ENCODE peak calls at places on chromosomes 13 and 19, in four cellular contexts. R is stimulated activated CD8-positive, alpha-beta memory T cell treated with anti-CD3 and anti-CD28 coated beads, Interleukin-7, amount 100 ng/mL, for 1 hour; H is fibroblast of pulmonary artery; X is prostate gland. P is an unnamed sample.

GRCh38 chr19:33819875-33820781 is 23.5 kb downstream of the KCTD15 start:
- DNase-seq in R (no peak), X (peak; percentile 89), H (peak; percentile 88), P (peak; percentile 64)

GRCh38 chr19:48663667-48664066 is 9.2 kb downstream of the NTN5 start:
- DNase-seq in H (no peak), X (no peak), R (no peak), P (no peak)

GRCh38 chr13:48920730-48921129 is 55.0 kb upstream of the FNDC3A start:
- DNase-seq in X (no peak), H (no peak), R (no peak), P (no peak)

GRCh38 chr19:3276341-3276799 is 51.9 kb downstream of the CELF5 start:
- DNase-seq in H (no peak), R (no peak), X (peak; percentile 5), P (no peak)

GRCh38 chr13:27621366-27622101 is at the start of gene POLR1D:
- DNase-seq in H (peak; percentile 69), R (peak; percentile 64), X (peak; percentile 88), P (peak; percentile 74)

GRCh38 chr19:33530842-33531241 is 9.3 kb upstream of the PEPD start:
- DNase-seq in X (no peak), R (no peak), H (no peak), P (no peak)

GRCh38 chr19:23070353-23070781 is 46.5 kb upstream of the ZNF730 start:
- DNase-seq in X (no peak), R (no peak), H (peak; percentile 49), P (peak; percentile 43)

GRCh38 chr13:114234266-114234644 is 442 bp upstream of the CDC16 start:
- DNase-seq in X (no peak), H (no peak), R (no peak), P (no peak)

GRCh38 chr13:30052127-30052526 is 201.7 kb upstream of the UBL3 start:
- DNase-seq in H (peak; percentile 12), R (no peak), X (no peak), P (no peak)

GRCh38 chr19:51294211-51294976 is 17.1 kb upstream of the IGLON5 start:
- DNase-seq in H (no peak), R (no peak), X (no peak), P (no peak)

GRCh38 chr13:98576963-98577822 is at the start of gene STK24:
- DNase-seq in H (peak; percentile 78), X (peak; percentile 65), R (no peak), P (peak; percentile 78)

GRCh38 chr19:13935765-13936486 is 2.3 kb downstream of the PODNL1 start:
- DNase-seq in H (no peak), X (no peak), R (no peak), P (no peak)

GRCh38 chr13:74061939-74062595 is 72.1 kb downstream of the KLF12 start:
- DNase-seq in X (no peak), R (no peak), H (peak; percentile 66), P (peak; percentile 23)

GRCh38 chr19:38596057-38596981 is 21.4 kb downstream of the MAP4K1 start:
- DNase-seq in H (no peak), R (no peak), X (no peak), P (peak; percentile 20)

GRCh38 chr19:3770136-3771032 is 1.6 kb downstream of the RAX2 start:
- DNase-seq in R (no peak), X (no peak), H (no peak), P (no peak)

GRCh38 chr19:47650695-47651094 is 41.8 kb downstream of the BICRA start:
- DNase-seq in R (no peak), H (no peak), X (no peak), P (no peak)

GRCh38 chr13:50594276-50594970 is 249.1 kb downstream of the DLEU7 start:
- DNase-seq in R (no peak), H (no peak), X (no peak), P (no peak)

GRCh38 chr19:55487884-55488687 is at the start of gene SSC5D:
- DNase-seq in H (peak; percentile 62), R (no peak), X (no peak), P (no peak)

GRCh38 chr19:12665281-12665573 is 1.3 kb downstream of the MAN2B1 start:
- DNase-seq in R (no peak), H (no peak), X (no peak), P (no peak)

GRCh38 chr19:54795763-54796162 is 7.6 kb upstream of the KIR2DL4 start:
- DNase-seq in R (no peak), X (no peak), H (no peak), P (no peak)

GRCh38 chr13:41384749-41385503 is 72.4 kb upstream of the RGCC start:
- DNase-seq in X (no peak), R (no peak), H (peak; percentile 42), P (peak; percentile 55)

GRCh38 chr19:49357186-49357585 is 5.0 kb downstream of the TEAD2 start:
- DNase-seq in X (no peak), H (no peak), R (no peak), P (no peak)

GRCh38 chr13:113209336-113209879 is at the start of gene CUL4A:
- DNase-seq in H (peak; percentile 64), X (peak; percentile 76), R (peak; percentile 50), P (peak; percentile 72)

GRCh38 chr19:49546825-49547565 is 19.2 kb downstream of the RCN3 start:
- DNase-seq in H (peak; percentile 95), X (peak; percentile 86), R (no peak), P (peak; percentile 95)

P was measured in dermis blood vessel endothelial cell.